ENCODE peak calls at places on chromosomes 13 and 19, in four cellular contexts. D is neural progenitor cell; T is naive thymus-derived CD4-positive, alpha-beta T cell; I is fibroblast of the aortic adventitia. O is an unnamed sample.

GRCh38 chr13:35283856-35284255 is 192.6 kb downstream of the MAB21L1 start:
- DNase-seq in D (no peak), T (no peak), I (no peak), O (no peak)

GRCh38 chr13:97385854-97386253 is 48.1 kb upstream of the RAP2A start:
- DNase-seq in D (no peak), T (no peak), I (peak), O (no peak)

GRCh38 chr13:59458908-59459579 is 704.7 kb downstream of the DIAPH3 start:
- DNase-seq in D (peak), T (no peak), I (peak), O (no peak)

GRCh38 chr13:24997367-24997967 is 98.5 kb upstream of the PABPC3 start:
- DNase-seq in D (peak), T (no peak), I (peak), O (no peak)

GRCh38 chr19:19062454-19063182 is 1.2 kb upstream of the SLC25A42 start:
- DNase-seq in D (no peak), T (no peak), I (peak), O (no peak)

GRCh38 chr19:15836345-15836594 is 20.8 kb upstream of the OR10H1 start:
- DNase-seq in D (no peak), T (no peak), I (peak), O (no peak)

GRCh38 chr13:67574320-67575233 is 344.4 kb upstream of the PCDH9 start:
- DNase-seq in D (no peak), T (no peak), I (no peak), O (no peak)

GRCh38 chr19:38385804-38386257 is 2.0 kb downstream of the GGN start:
- DNase-seq in D (peak), T (no peak), I (no peak), O (no peak)

GRCh38 chr13:28719656-28720055 is 886 bp upstream of the SLC46A3 start:
- DNase-seq in D (no peak), T (no peak), I (peak), O (no peak)

GRCh38 chr13:71454509-71454908 is 412.5 kb downstream of the DACH1 start:
- DNase-seq in D (no peak), T (no peak), I (no peak), O (no peak)

GRCh38 chr19:52778811-52779210 is 7.8 kb downstream of the ZNF600 start:
- DNase-seq in D (no peak), T (peak), I (no peak), O (no peak)

GRCh38 chr13:104106705-104107393 is 1040.6 kb upstream of the SLC10A2 start:
- DNase-seq in D (no peak), T (no peak), I (no peak), O (no peak)

GRCh38 chr13:102197193-102197592 is 204.7 kb downstream of the FGF14 start:
- DNase-seq in D (peak), T (no peak), I (peak), O (no peak)

GRCh38 chr13:34762312-34762711 is 179.8 kb upstream of the NBEA start:
- DNase-seq in D (no peak), T (no peak), I (peak), O (no peak)

GRCh38 chr19:737591-738093 is 13.3 kb upstream of the MISP start:
- DNase-seq in D (peak), T (peak), I (no peak), O (no peak)

GRCh38 chr13:98370806-98371553 is 193.9 kb upstream of the RNF113B start:
- DNase-seq in D (no peak), T (no peak), I (peak), O (no peak)

GRCh38 chr13:106446011-106446410 is 89.5 kb downstream of the EFNB2 start:
- DNase-seq in D (peak), T (no peak), I (no peak), O (no peak)

GRCh38 chr13:31380728-31381127 is 181.0 kb downstream of the B3GLCT start:
- DNase-seq in D (peak), T (no peak), I (no peak), O (no peak)

GRCh38 chr13:66660013-66660804 is 569.9 kb downstream of the PCDH9 start:
- DNase-seq in D (no peak), T (no peak), I (peak), O (no peak)

GRCh38 chr19:53662209-53662608 is 30.4 kb downstream of the DPRX start:
- DNase-seq in D (no peak), T (no peak), I (no peak), O (no peak)

GRCh38 chr19:51493776-51494175 is 7.8 kb downstream of the SIGLEC12 start:
- DNase-seq in D (no peak), T (no peak), I (no peak), O (no peak)

GRCh38 chr13:41610426-41610825 is 153.1 kb downstream of the RGCC start:
- DNase-seq in D (no peak), T (no peak), I (peak), O (no peak)

GRCh38 chr19:6252066-6252465 is 27.7 kb downstream of the MLLT1 start:
- DNase-seq in D (no peak), T (no peak), I (no peak), O (no peak)

GRCh38 chr19:30229524-30230174 is 142.5 kb upstream of the ZNF536 start:
- DNase-seq in D (peak), T (no peak), I (no peak), O (no peak)

GRCh38 chr13:29993196-29993595 is 142.8 kb upstream of the UBL3 start:
- DNase-seq in D (no peak), T (no peak), I (no peak), O (no peak)

GRCh38 chr13:49669735-49670309 is 21.5 kb downstream of the EBPL start:
- DNase-seq in D (peak), T (no peak), I (peak), O (no peak)

GRCh38 chr13:78020861-78021260 is 102.2 kb upstream of the EDNRB start:
- DNase-seq in D (peak), T (no peak), I (no peak), O (no peak)

GRCh38 chr13:54949735-54950134 is 1921.1 kb downstream of the OLFM4 start:
- DNase-seq in D (no peak), T (no peak), I (no peak), O (no peak)

GRCh38 chr13:113904411-113904810 is 40.5 kb upstream of the GAS6 start:
- DNase-seq in D (peak), T (no peak), I (peak), O (no peak)

GRCh38 chr13:22375151-22375550 is 704.3 kb downstream of the FGF9 start:
- DNase-seq in D (no peak), T (no peak), I (no peak), O (no peak)

GRCh38 chr19:6772028-6772865 is at the start of gene VAV1:
- DNase-seq in D (no peak), T (peak), I (no peak), O (peak)

GRCh38 chr13:98798849-98799645 is 46.6 kb upstream of the SLC15A1 start:
- DNase-seq in D (no peak), T (no peak), I (peak), O (no peak)

GRCh38 chr13:111534646-111535461 is 214.4 kb downstream of the TEX29 start:
- DNase-seq in D (peak), T (no peak), I (no peak), O (no peak)
- H3K4me3 ChIP-seq in D (peak), T (no peak), I (no peak), O (no peak)

DNA sequence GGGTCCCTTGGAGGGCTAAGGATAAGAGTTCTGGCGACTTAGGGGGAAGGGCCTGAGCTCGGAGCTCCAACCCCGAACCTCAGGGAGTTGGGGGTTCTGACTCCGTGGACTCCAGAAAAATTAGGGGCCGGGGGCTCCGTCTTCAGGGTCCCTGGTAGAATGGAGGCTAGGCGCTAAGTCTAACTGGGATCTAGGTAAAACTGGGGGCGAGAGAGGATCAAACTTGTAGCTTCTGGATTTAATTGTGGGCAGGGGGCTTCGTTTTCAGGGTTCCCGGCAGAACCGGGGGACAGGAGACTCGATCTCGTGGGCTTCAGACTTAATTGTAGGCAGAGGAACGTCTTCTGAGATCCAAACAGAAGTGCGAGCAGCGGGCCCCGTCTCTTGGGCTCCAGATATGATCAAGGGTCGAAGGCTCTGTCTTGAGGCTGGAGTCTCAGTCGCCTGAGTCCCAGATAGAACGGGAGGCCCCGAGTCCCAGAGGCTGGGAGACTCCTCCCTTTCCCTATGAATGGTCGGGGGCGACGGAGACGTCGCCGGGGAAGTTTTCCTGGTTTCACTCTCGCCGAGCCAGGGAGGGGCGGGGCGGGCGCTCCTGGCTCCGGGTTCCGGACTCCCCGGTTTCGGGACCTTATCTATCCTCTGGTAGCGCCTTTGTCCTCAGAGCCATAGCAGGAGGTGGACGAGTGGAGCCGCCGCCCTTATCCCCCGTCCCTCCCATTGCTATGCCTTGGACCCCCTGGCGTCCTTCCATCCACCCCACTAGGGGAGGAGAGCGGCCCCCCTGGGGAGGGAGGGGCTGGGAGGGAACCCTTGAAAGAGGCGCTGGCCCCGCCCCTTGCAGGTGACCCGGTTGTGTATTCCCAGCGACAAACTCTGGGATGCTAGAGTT is 1.3 kb downstream of the NECTIN2 start:
- DNase-seq in D (peak), T (no peak), I (peak), O (no peak)
- H3K4me3 ChIP-seq in D (peak), T (peak), I (peak), O (no peak)

GRCh38 chr19:2488942-2489731 is 13.2 kb downstream of the GADD45B start:
- DNase-seq in D (peak), T (no peak), I (no peak), O (no peak)
- H3K4me3 ChIP-seq in D (peak), T (peak), I (peak), O (peak)

DNA sequence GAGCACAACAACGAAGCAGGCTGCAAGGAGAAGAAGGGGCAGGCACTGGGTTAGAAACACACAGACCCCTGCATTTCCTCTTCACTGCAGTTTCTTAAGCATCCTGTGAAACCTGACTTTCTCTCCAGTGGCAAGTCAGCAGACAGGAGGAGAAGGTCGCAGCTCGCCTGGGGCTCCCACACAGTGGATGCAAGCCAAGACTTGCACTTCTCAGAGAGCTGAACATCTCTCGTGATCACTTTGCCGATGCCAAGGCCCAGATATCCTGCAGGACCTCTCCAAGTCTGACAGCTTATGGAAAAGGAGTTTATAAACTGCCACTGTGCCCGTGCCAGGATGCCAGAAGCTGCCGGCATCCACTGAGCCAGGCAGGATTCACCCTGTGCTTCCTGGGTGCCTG is 18.4 kb downstream of the TMEM272 start:
- DNase-seq in D (no peak), T (no peak), I (no peak), O (no peak)
- H3K4me3 ChIP-seq in D (no peak), T (peak), I (no peak), O (no peak)

GRCh38 chr19:7907122-7907521 is 3.4 kb downstream of the MAP2K7 start:
- DNase-seq in D (no peak), T (no peak), I (no peak), O (no peak)

GRCh38 chr19:7903244-7904073 is at the start of gene MAP2K7:
- DNase-seq in D (peak), T (peak), I (peak), O (peak)

GRCh38 chr19:7904074-7905020 is 670 bp downstream of the MAP2K7 start:
- DNase-seq in D (peak), T (no peak), I (no peak), O (no peak)

GRCh38 chr19:7905859-7906258 is 2.2 kb downstream of the MAP2K7 start:
- DNase-seq in D (no peak), T (no peak), I (no peak), O (no peak)

GRCh38 chr19:7905298-7905697 is 1.6 kb downstream of the MAP2K7 start:
- DNase-seq in D (no peak), T (no peak), I (no peak), O (no peak)
- H3K4me3 ChIP-seq in D (no peak), T (no peak), I (peak), O (no peak)

DNA sequence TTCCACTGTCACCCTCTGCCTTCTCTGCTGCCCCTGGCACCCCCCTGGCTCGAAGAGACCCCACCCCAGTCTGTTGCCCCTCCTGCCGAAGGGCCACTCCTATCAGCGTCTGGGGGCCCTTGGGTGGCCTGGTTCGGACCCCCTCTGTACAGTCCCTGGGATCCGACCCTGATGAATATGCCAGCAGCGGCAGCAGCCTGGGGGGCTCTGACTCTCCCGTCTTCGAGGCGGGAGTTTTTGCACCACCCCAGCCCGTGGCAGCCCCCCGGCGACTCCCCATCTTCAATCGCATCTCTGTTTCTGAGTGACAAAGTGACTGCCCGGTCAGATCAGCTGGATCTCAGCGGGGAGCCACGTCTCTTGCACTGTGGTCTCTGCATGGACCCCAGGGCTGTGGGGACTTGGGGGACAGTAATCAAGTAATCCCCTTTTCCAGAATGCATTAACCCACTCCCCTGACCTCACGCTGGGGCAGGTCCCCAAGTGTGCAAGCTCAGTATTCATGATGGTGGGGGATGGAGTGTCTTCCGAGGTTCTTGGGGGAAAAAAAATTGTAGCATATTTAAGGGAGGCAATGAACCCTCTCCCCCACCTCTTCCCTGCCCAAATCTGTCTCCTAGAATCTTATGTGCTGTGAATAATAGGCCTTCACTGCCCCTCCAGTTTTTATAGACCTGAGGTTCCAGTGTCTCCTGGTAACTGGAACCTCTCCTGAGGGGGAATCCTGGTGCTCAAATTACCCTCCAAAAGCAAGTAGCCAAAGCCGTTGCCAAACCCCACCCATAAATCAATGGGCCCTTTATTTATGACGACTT is 2.0 kb downstream of the ZFP36 start:
- DNase-seq in D (peak), T (no peak), I (peak), O (no peak)
- H3K4me3 ChIP-seq in D (no peak), T (peak), I (peak), O (peak)

GRCh38 chr13:74134226-74134776 is at the start of gene KLF12:
- DNase-seq in D (peak), T (peak), I (peak), O (peak)

GRCh38 chr13:74131206-74131605 is 3.0 kb downstream of the KLF12 start:
- DNase-seq in D (no peak), T (no peak), I (peak), O (no peak)

GRCh38 chr13:74132152-74132767 is 1.9 kb downstream of the KLF12 start:
- DNase-seq in D (peak), T (no peak), I (peak), O (no peak)

GRCh38 chr13:74133657-74134201 is 475 bp downstream of the KLF12 start:
- DNase-seq in D (peak), T (peak), I (peak), O (peak)

GRCh38 chr13:74132768-74133656 is 1.2 kb downstream of the KLF12 start:
- DNase-seq in D (peak), T (peak), I (no peak), O (no peak)
- H3K4me3 ChIP-seq in D (peak), T (peak), I (peak), O (peak)

DNA sequence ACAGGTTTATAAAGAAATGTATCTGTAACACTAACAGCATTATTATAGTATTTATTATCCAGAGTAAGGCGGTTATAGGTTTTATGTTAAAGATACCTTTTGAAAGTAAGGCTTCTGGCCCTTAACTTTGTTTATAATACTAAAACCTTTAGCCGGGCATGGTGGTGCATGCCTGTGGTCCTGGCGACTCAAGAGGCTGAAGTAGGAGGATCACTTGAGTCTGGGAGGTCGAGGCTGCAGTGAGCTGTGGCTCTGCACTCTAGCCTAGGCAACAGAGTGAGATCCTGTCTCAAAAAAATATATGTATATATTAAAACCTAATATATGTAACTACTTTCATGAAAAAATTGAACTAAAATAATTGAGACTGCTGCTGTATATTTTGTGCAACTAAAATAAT is 98.7 kb upstream of the KLF5 start:
- DNase-seq in D (no peak), T (no peak), I (no peak), O (no peak)
- H3K4me3 ChIP-seq in D (no peak), T (no peak), I (no peak), O (no peak)